ENCODE peak calls at places on chromosomes 3 and 15, in nine cellular contexts. G is AG04450; B is T-cell; P is naive thymus-derived CD8-positive, alpha-beta T cell; D is HTR-8/SVneo; V is heart left ventricle; M is fibroblast of villous mesenchyme; S is GM23338; N is frontal cortex. O is an unnamed sample.

GRCh38 chr3:191301017-191301416 is 28.2 kb upstream of the CCDC50 start:
- DNase-seq in G (no peak), B (no peak), P (no peak), D (no peak), V (no peak), M (no peak), S (no peak), N (no peak), O (no peak)

GRCh38 chr3:172065967-172066762 is 26.8 kb downstream of the FNDC3B start:
- DNase-seq in G (no peak), B (no peak), P (no peak), D (no peak), V (no peak), M (peak; percentile 85), S (no peak), N (no peak), O (no peak)

GRCh38 chr3:74613566-74613965 is 893 bp downstream of the CNTN3 start:
- DNase-seq in G (no peak), B (no peak), P (no peak), D (no peak), V (no peak), M (no peak), S (peak; percentile 3), N (no peak), O (no peak)

GRCh38 chr3:174949523-174949922 is 90.4 kb downstream of the NAALADL2 start:
- DNase-seq in G (peak; percentile 77), B (no peak), P (no peak), D (no peak), V (no peak), M (peak; percentile 77), S (no peak), N (no peak), O (no peak)

GRCh38 chr15:48674876-48675275 is 29.4 kb upstream of the FBN1 start:
- DNase-seq in G (no peak), B (no peak), P (no peak), D (no peak), V (no peak), M (peak; percentile 36), S (no peak), N (no peak), O (no peak)

GRCh38 chr15:61752001-61752400 is 308.2 kb downstream of the VPS13C start:
- DNase-seq in G (no peak), B (no peak), P (no peak), D (no peak), V (no peak), M (no peak), S (peak; percentile 64), N (no peak), O (no peak)

GRCh38 chr15:58369261-58369699 is 62.5 kb upstream of the LIPC start:
- DNase-seq in G (no peak), B (no peak), P (no peak), D (no peak), V (no peak), M (peak; percentile 87), S (no peak), N (no peak), O (no peak)

GRCh38 chr3:47028667-47029066 is 49.2 kb downstream of the NBEAL2 start:
- DNase-seq in G (no peak), B (no peak), P (no peak), D (no peak), V (no peak), M (no peak), S (no peak), N (no peak), O (no peak)

GRCh38 chr3:192850501-192850981 is 67.1 kb downstream of the MB21D2 start:
- DNase-seq in G (no peak), B (no peak), P (no peak), D (no peak), V (no peak), M (peak; percentile 83), S (no peak), N (no peak), O (no peak)

GRCh38 chr15:69597061-69597592 is 144.5 kb downstream of the RPLP1 start:
- DNase-seq in G (no peak), B (no peak), P (no peak), D (no peak), V (no peak), M (no peak), S (no peak), N (no peak), O (no peak)

GRCh38 chr15:89085289-89085906 is 2.9 kb upstream of the ABHD2 start:
- DNase-seq in G (no peak), B (no peak), P (no peak), D (no peak), V (no peak), M (no peak), S (no peak), N (no peak), O (no peak)

GRCh38 chr15:49908571-49909295 is 210.3 kb downstream of the ATP8B4 start:
- DNase-seq in G (no peak), B (no peak), P (no peak), D (no peak), V (no peak), M (no peak), S (no peak), N (no peak), O (no peak)

GRCh38 chr3:117885046-117885445 is 1149.6 kb downstream of the IGSF11 start:
- DNase-seq in G (no peak), B (no peak), P (no peak), D (no peak), V (no peak), M (no peak), S (no peak), N (no peak), O (no peak)

GRCh38 chr3:165669967-165670366 is 167.3 kb downstream of the BCHE start:
- DNase-seq in G (no peak), B (no peak), P (no peak), D (no peak), V (no peak), M (no peak), S (no peak), N (no peak), O (no peak)